ENCODE peak calls at places on chromosomes 3 and 15, in five cellular contexts. W, M, F, O and K are unnamed samples.

GRCh38 chr3:29718661-29719065 is 437.8 kb downstream of the RBMS3 start:
- DNase-seq in W (peak; percentile 42), M (no peak), F (no peak), O (no peak), K (no peak)

GRCh38 chr15:89937365-89938355 is 24.9 kb upstream of the ARPIN start:
- DNase-seq in W (no peak), M (no peak), F (no peak), O (no peak), K (no peak)

GRCh38 chr15:59892995-59893394 is 111.1 kb upstream of the FOXB1 start:
- DNase-seq in W (peak; percentile 6), M (no peak), F (peak; percentile 12), O (no peak), K (no peak)

GRCh38 chr3:31041161-31041978 is 146.9 kb upstream of the GADL1 start:
- DNase-seq in W (peak; percentile 78), M (peak; percentile 23), F (no peak), O (no peak), K (no peak)

GRCh38 chr15:65368646-65369045 is 9.2 kb downstream of the IGDCC3 start:
- DNase-seq in W (no peak), M (no peak), F (no peak), O (no peak), K (no peak)

GRCh38 chr15:95664435-95664834 is 666.1 kb upstream of the NR2F2 start:
- DNase-seq in W (no peak), M (no peak), F (no peak), O (no peak), K (no peak)

GRCh38 chr3:127172670-127173515 is 20.0 kb upstream of the PRR23E start:
- DNase-seq in W (peak; percentile 53), M (no peak), F (no peak), O (no peak), K (peak; percentile 92)

GRCh38 chr15:44215594-44215993 is 20.5 kb upstream of the FRMD5 start:
- DNase-seq in W (peak; percentile 90), M (peak; percentile 24), F (no peak), O (no peak), K (no peak)

GRCh38 chr3:195825191-195825588 is 13.5 kb upstream of the MUC4 start:
- DNase-seq in W (no peak), M (no peak), F (no peak), O (no peak), K (no peak)

GRCh38 chr3:24521306-24522154 is 26.9 kb upstream of the THRB start:
- DNase-seq in W (no peak), M (peak; percentile 35), F (peak; percentile 69), O (no peak), K (peak; percentile 81)

GRCh38 chr3:38297947-38298711 is 16.0 kb downstream of the SLC22A14 start:
- DNase-seq in W (peak; percentile 29), M (peak; percentile 24), F (no peak), O (peak; percentile 5), K (no peak)

GRCh38 chr3:174821477-174821876 is 37.7 kb upstream of the NAALADL2 start:
- DNase-seq in W (peak; percentile 59), M (no peak), F (no peak), O (no peak), K (peak; percentile 8)

GRCh38 chr3:10015476-10015904 is 10.7 kb upstream of the FANCD2 start:
- DNase-seq in W (peak; percentile 97), M (no peak), F (no peak), O (no peak), K (no peak)

GRCh38 chr3:15051531-15051930 is 13.6 kb downstream of the MRPS25 start:
- DNase-seq in W (peak; percentile 20), M (peak; percentile 81), F (peak; percentile 73), O (no peak), K (peak; percentile 75)

GRCh38 chr15:65332662-65333440 is 28.4 kb downstream of the RNU5B-1 start:
- DNase-seq in W (no peak), M (no peak), F (no peak), O (no peak), K (peak; percentile 28)

GRCh38 chr3:69838696-69839515 is 99.6 kb downstream of the MITF start:
- DNase-seq in W (no peak), M (no peak), F (no peak), O (no peak), K (no peak)

GRCh38 chr3:56737001-56737400 is 53.9 kb upstream of the TASOR start:
- DNase-seq in W (no peak), M (no peak), F (peak; percentile 7), O (no peak), K (no peak)

GRCh38 chr3:108835101-108835500 is 12.5 kb downstream of the TRAT1 start:
- DNase-seq in W (no peak), M (no peak), F (no peak), O (no peak), K (no peak)

GRCh38 chr3:59641169-59641914 is 591.5 kb upstream of the CFAP20DC start:
- DNase-seq in W (peak; percentile 9), M (no peak), F (no peak), O (no peak), K (no peak)

GRCh38 chr3:67947808-67948508 is 293.5 kb upstream of the SUCLG2 start:
- DNase-seq in W (no peak), M (no peak), F (no peak), O (no peak), K (no peak)

GRCh38 chr15:66657062-66658020 is 44.7 kb upstream of the SMAD6 start:
- DNase-seq in W (no peak), M (no peak), F (no peak), O (no peak), K (peak; percentile 80)

GRCh38 chr3:46996689-46997452 is 17.4 kb downstream of the NBEAL2 start:
- DNase-seq in W (no peak), M (no peak), F (no peak), O (no peak), K (peak; percentile 45)

GRCh38 chr3:11548721-11549131 is 95.0 kb downstream of the VGLL4 start:
- DNase-seq in W (peak; percentile 73), M (no peak), F (peak; percentile 12), O (no peak), K (no peak)
- TF ChIP-seq RCOR1 in W (no peak), M (no peak), F (no peak), O (no peak), K (no peak)

GRCh38 chr3:193845144-193845543 is 252.1 kb downstream of the OPA1 start:
- DNase-seq in W (no peak), M (no peak), F (no peak), O (no peak), K (no peak)
- TF ChIP-seq RCOR1 in W (no peak), M (no peak), F (no peak), O (no peak), K (no peak)

DNA sequence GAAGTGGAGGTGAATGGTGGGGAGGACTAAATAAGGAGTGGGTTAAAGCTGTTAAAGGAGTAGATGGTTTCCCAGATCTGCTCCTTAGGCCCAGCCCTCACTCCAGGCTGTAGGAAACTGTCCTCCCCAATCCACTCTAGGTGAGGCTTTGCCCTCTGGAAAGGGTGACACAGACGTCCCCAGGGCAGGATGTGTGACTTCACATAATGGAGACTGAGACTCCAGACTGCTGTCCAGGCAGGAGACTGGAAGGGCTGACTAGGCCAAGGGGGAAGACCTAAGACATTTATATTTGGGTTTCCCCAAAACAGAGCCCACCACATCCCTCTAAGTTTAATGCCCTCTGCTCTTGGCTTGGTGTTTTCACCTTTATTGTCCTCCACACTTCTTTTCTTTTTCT is 488.5 kb downstream of the SHQ1 start:
- DNase-seq in W (no peak), M (no peak), F (no peak), O (no peak), K (no peak)
- TF ChIP-seq RCOR1 in W (no peak), M (no peak), F (no peak), O (no peak), K (no peak)

DNA sequence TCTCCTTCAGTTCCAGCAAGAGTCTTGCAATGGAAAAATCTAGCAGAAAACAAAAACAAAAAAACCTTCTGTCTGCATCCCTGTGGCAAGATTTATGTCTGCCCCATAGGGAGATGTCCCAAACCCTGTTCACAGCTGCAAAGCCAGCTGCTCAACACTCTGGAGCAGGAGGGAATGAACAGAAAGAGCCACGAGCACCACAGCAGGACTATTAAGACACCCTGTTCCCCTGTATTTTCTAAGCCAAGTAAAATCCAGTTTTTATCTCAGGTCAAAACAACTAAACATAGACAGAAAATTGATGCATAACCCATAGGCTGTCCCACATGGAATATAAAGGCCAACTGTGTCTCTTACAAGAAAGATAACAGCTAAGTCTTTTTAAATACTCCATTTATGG is 357.9 kb downstream of the LSAMP start:
- DNase-seq in W (no peak), M (no peak), F (no peak), O (no peak), K (no peak)
- TF ChIP-seq RCOR1 in W (no peak), M (no peak), F (no peak), O (no peak), K (no peak)

DNA sequence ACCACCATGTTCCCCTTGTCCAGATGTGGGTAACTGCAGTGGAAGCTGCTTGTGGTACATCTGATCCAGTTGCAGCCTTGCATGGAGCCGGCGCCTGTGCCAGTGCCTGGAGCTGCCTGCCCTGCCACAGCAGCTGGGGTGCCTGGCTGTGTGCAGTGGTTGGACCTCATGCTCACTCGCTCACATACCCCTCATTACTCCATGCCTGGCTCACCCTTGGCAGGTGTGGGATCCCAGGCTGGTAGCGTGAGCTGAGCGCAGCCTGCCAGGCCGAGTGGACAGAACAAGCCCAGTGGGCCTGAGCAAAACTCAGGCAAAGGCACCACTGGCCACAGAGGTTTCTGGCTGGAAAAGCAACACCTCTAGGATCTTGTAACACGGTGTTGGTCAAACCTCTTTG is 35.7 kb downstream of the ROPN1B start:
- DNase-seq in W (no peak), M (no peak), F (no peak), O (no peak), K (no peak)
- TF ChIP-seq RCOR1 in W (no peak), M (no peak), F (no peak), O (no peak), K (no peak)

GRCh38 chr3:117052356-117052755 is 342.8 kb downstream of the TUSC7 start:
- DNase-seq in W (peak; percentile 77), M (no peak), F (no peak), O (no peak), K (no peak)
- TF ChIP-seq RCOR1 in W (no peak), M (no peak), F (no peak), O (no peak), K (no peak)